ENCODE peak calls at places on chromosomes 4 and X, in seven cellular contexts. One of them, this sample, is unnamed.

GRCh38 chr4:56757270-56757746 is 64.2 kb downstream of the SPINK2 start:
- DNase-seq in foreskin fibroblast: peak; percentile 79
- DNase-seq in ELR: peak; percentile 87
- DNase-seq in NCI-H1417 treated with DMSO at 0.1 percent for 48 hours: no peak
- DNase-seq in HS-5: peak; percentile 35
- DNase-seq in mesenchymal stem cell: peak; percentile 89
- DNase-seq in stimulated activated naive CD8-positive, alpha-beta T cell treated with anti-CD3 and anti-CD28 coated beads, Interleukin-15, Interleukin-2, amounts not matched to agents 100 U/mL and 50 U/mL, for 24 hours: peak; percentile 30
- DNase-seq in this sample: peak; percentile 8

GRCh38 chr4:17055788-17056187 is 157.3 kb upstream of the LDB2 start:
- DNase-seq in foreskin fibroblast: peak; percentile 95
- DNase-seq in ELR: peak; percentile 93
- DNase-seq in NCI-H1417 treated with DMSO at 0.1 percent for 48 hours: no peak
- DNase-seq in HS-5: peak; percentile 71
- DNase-seq in mesenchymal stem cell: peak; percentile 67
- DNase-seq in stimulated activated naive CD8-positive, alpha-beta T cell treated with anti-CD3 and anti-CD28 coated beads, Interleukin-15, Interleukin-2, amounts not matched to agents 100 U/mL and 50 U/mL, for 24 hours: no peak
- DNase-seq in this sample: no peak

GRCh38 chr4:27048350-27049100 is 187.9 kb downstream of the STIM2 start:
- DNase-seq in foreskin fibroblast: peak; percentile 46
- DNase-seq in ELR: peak; percentile 59
- DNase-seq in NCI-H1417 treated with DMSO at 0.1 percent for 48 hours: peak; percentile 12
- DNase-seq in HS-5: peak; percentile 15
- DNase-seq in mesenchymal stem cell: peak; percentile 18
- DNase-seq in stimulated activated naive CD8-positive, alpha-beta T cell treated with anti-CD3 and anti-CD28 coated beads, Interleukin-15, Interleukin-2, amounts not matched to agents 100 U/mL and 50 U/mL, for 24 hours: no peak
- DNase-seq in this sample: peak; percentile 25

GRCh38 chrX:102787283-102787682 is 66.7 kb downstream of the GPRASP3 start:
- DNase-seq in foreskin fibroblast: no peak
- DNase-seq in ELR: no peak
- DNase-seq in NCI-H1417 treated with DMSO at 0.1 percent for 48 hours: no peak
- DNase-seq in HS-5: no peak
- DNase-seq in mesenchymal stem cell: no peak
- DNase-seq in stimulated activated naive CD8-positive, alpha-beta T cell treated with anti-CD3 and anti-CD28 coated beads, Interleukin-15, Interleukin-2, amounts not matched to agents 100 U/mL and 50 U/mL, for 24 hours: no peak
- DNase-seq in this sample: no peak

GRCh38 chr4:37837446-37837845 is 11.0 kb downstream of the PGM2 start:
- DNase-seq in foreskin fibroblast: peak; percentile 25
- DNase-seq in ELR: peak; percentile 89
- DNase-seq in NCI-H1417 treated with DMSO at 0.1 percent for 48 hours: no peak
- DNase-seq in HS-5: peak; percentile 77
- DNase-seq in mesenchymal stem cell: peak; percentile 22
- DNase-seq in stimulated activated naive CD8-positive, alpha-beta T cell treated with anti-CD3 and anti-CD28 coated beads, Interleukin-15, Interleukin-2, amounts not matched to agents 100 U/mL and 50 U/mL, for 24 hours: no peak
- DNase-seq in this sample: no peak

GRCh38 chrX:16002185-16002584 is 121.2 kb upstream of the GRPR start:
- DNase-seq in foreskin fibroblast: peak; percentile 33
- DNase-seq in ELR: peak; percentile 47
- DNase-seq in NCI-H1417 treated with DMSO at 0.1 percent for 48 hours: no peak
- DNase-seq in HS-5: no peak
- DNase-seq in mesenchymal stem cell: no peak
- DNase-seq in stimulated activated naive CD8-positive, alpha-beta T cell treated with anti-CD3 and anti-CD28 coated beads, Interleukin-15, Interleukin-2, amounts not matched to agents 100 U/mL and 50 U/mL, for 24 hours: no peak
- DNase-seq in this sample: no peak

GRCh38 chr4:125492957-125493356 is 178.2 kb downstream of the FAT4 start:
- DNase-seq in foreskin fibroblast: no peak
- DNase-seq in ELR: no peak
- DNase-seq in NCI-H1417 treated with DMSO at 0.1 percent for 48 hours: no peak
- DNase-seq in HS-5: no peak
- DNase-seq in mesenchymal stem cell: no peak
- DNase-seq in stimulated activated naive CD8-positive, alpha-beta T cell treated with anti-CD3 and anti-CD28 coated beads, Interleukin-15, Interleukin-2, amounts not matched to agents 100 U/mL and 50 U/mL, for 24 hours: no peak
- DNase-seq in this sample: no peak

GRCh38 chr4:163609046-163609445 is 114.6 kb downstream of the TMA16 start:
- DNase-seq in foreskin fibroblast: no peak
- DNase-seq in ELR: no peak
- DNase-seq in NCI-H1417 treated with DMSO at 0.1 percent for 48 hours: no peak
- DNase-seq in HS-5: no peak
- DNase-seq in mesenchymal stem cell: no peak
- DNase-seq in stimulated activated naive CD8-positive, alpha-beta T cell treated with anti-CD3 and anti-CD28 coated beads, Interleukin-15, Interleukin-2, amounts not matched to agents 100 U/mL and 50 U/mL, for 24 hours: no peak
- DNase-seq in this sample: no peak

GRCh38 chrX:109704563-109704962 is 28.5 kb downstream of the ACSL4 start:
- DNase-seq in foreskin fibroblast: no peak
- DNase-seq in ELR: no peak
- DNase-seq in NCI-H1417 treated with DMSO at 0.1 percent for 48 hours: no peak
- DNase-seq in HS-5: no peak
- DNase-seq in mesenchymal stem cell: no peak
- DNase-seq in stimulated activated naive CD8-positive, alpha-beta T cell treated with anti-CD3 and anti-CD28 coated beads, Interleukin-15, Interleukin-2, amounts not matched to agents 100 U/mL and 50 U/mL, for 24 hours: no peak
- DNase-seq in this sample: no peak

GRCh38 chr4:78346222-78346621 is 205.3 kb upstream of the ANXA3 start:
- DNase-seq in foreskin fibroblast: no peak
- DNase-seq in ELR: no peak
- DNase-seq in NCI-H1417 treated with DMSO at 0.1 percent for 48 hours: no peak
- DNase-seq in HS-5: no peak
- DNase-seq in mesenchymal stem cell: no peak
- DNase-seq in stimulated activated naive CD8-positive, alpha-beta T cell treated with anti-CD3 and anti-CD28 coated beads, Interleukin-15, Interleukin-2, amounts not matched to agents 100 U/mL and 50 U/mL, for 24 hours: no peak
- DNase-seq in this sample: no peak

This sample was measured in GM19239.